ENCODE peak calls at places on chromosomes 11 and 22, in four cellular contexts. One of them, this sample, is unnamed.

GRCh38 chr11:57288771-57289579 is 35.8 kb downstream of the TNKS1BP1 start:
- DNase-seq in HuH-7.5: no peak
- DNase-seq in activated T-helper 1 cell treated with anti-CD3 and anti-CD28 coated beads, Interleukin-12 subunit alpha, Interleukin-12 subunit beta, Interleukin-2, Interleukin-4 antibody, amounts not matched to agents 30 ng/mL and 10 ng/mL and 1 ng/mL, durations not matched to agents 14 hours and 24 hours and 36 hours: no peak
- DNase-seq in CD4-positive, alpha-beta T cell: no peak
- DNase-seq in this sample: peak; percentile 38

GRCh38 chr11:114251797-114252327 is 44.3 kb upstream of the NNMT start:
- DNase-seq in activated T-helper 1 cell treated with anti-CD3 and anti-CD28 coated beads, Interleukin-12 subunit alpha, Interleukin-12 subunit beta, Interleukin-2, Interleukin-4 antibody, amounts not matched to agents 30 ng/mL and 10 ng/mL and 1 ng/mL, durations not matched to agents 14 hours and 24 hours and 36 hours: no peak
- DNase-seq in HuH-7.5: no peak
- DNase-seq in CD4-positive, alpha-beta T cell: no peak
- DNase-seq in this sample: no peak

GRCh38 chr11:1341928-1342524 is 32.6 kb upstream of the TOLLIP start:
- DNase-seq in HuH-7.5: no peak
- DNase-seq in activated T-helper 1 cell treated with anti-CD3 and anti-CD28 coated beads, Interleukin-12 subunit alpha, Interleukin-12 subunit beta, Interleukin-2, Interleukin-4 antibody, amounts not matched to agents 30 ng/mL and 10 ng/mL and 1 ng/mL, durations not matched to agents 14 hours and 24 hours and 36 hours: no peak
- DNase-seq in CD4-positive, alpha-beta T cell: no peak
- DNase-seq in this sample: no peak

GRCh38 chr22:41841085-41841712 is 8.3 kb downstream of the SREBF2 start:
- DNase-seq in CD4-positive, alpha-beta T cell: no peak
- DNase-seq in activated T-helper 1 cell treated with anti-CD3 and anti-CD28 coated beads, Interleukin-12 subunit alpha, Interleukin-12 subunit beta, Interleukin-2, Interleukin-4 antibody, amounts not matched to agents 30 ng/mL and 10 ng/mL and 1 ng/mL, durations not matched to agents 14 hours and 24 hours and 36 hours: no peak
- DNase-seq in HuH-7.5: no peak
- DNase-seq in this sample: no peak

GRCh38 chr11:99687320-99687719 is 666.6 kb downstream of the CNTN5 start:
- DNase-seq in activated T-helper 1 cell treated with anti-CD3 and anti-CD28 coated beads, Interleukin-12 subunit alpha, Interleukin-12 subunit beta, Interleukin-2, Interleukin-4 antibody, amounts not matched to agents 30 ng/mL and 10 ng/mL and 1 ng/mL, durations not matched to agents 14 hours and 24 hours and 36 hours: no peak
- DNase-seq in CD4-positive, alpha-beta T cell: no peak
- DNase-seq in HuH-7.5: no peak
- DNase-seq in this sample: no peak

GRCh38 chr11:33588056-33588455 is 112.6 kb downstream of the C11orf91 start:
- DNase-seq in HuH-7.5: no peak
- DNase-seq in activated T-helper 1 cell treated with anti-CD3 and anti-CD28 coated beads, Interleukin-12 subunit alpha, Interleukin-12 subunit beta, Interleukin-2, Interleukin-4 antibody, amounts not matched to agents 30 ng/mL and 10 ng/mL and 1 ng/mL, durations not matched to agents 14 hours and 24 hours and 36 hours: no peak
- DNase-seq in CD4-positive, alpha-beta T cell: no peak
- DNase-seq in this sample: no peak

GRCh38 chr22:22883090-22883727 is 4.4 kb upstream of the IGLL5 start:
- DNase-seq in HuH-7.5: no peak
- DNase-seq in CD4-positive, alpha-beta T cell: no peak
- DNase-seq in activated T-helper 1 cell treated with anti-CD3 and anti-CD28 coated beads, Interleukin-12 subunit alpha, Interleukin-12 subunit beta, Interleukin-2, Interleukin-4 antibody, amounts not matched to agents 30 ng/mL and 10 ng/mL and 1 ng/mL, durations not matched to agents 14 hours and 24 hours and 36 hours: no peak
- DNase-seq in this sample: no peak

GRCh38 chr11:37465221-37465620 is 867.2 kb upstream of the RAG2 start:
- DNase-seq in HuH-7.5: no peak
- DNase-seq in activated T-helper 1 cell treated with anti-CD3 and anti-CD28 coated beads, Interleukin-12 subunit alpha, Interleukin-12 subunit beta, Interleukin-2, Interleukin-4 antibody, amounts not matched to agents 30 ng/mL and 10 ng/mL and 1 ng/mL, durations not matched to agents 14 hours and 24 hours and 36 hours: no peak
- DNase-seq in CD4-positive, alpha-beta T cell: no peak
- DNase-seq in this sample: no peak

GRCh38 chr11:128830836-128831780 is 36.0 kb downstream of the KCNJ1 start:
- DNase-seq in activated T-helper 1 cell treated with anti-CD3 and anti-CD28 coated beads, Interleukin-12 subunit alpha, Interleukin-12 subunit beta, Interleukin-2, Interleukin-4 antibody, amounts not matched to agents 30 ng/mL and 10 ng/mL and 1 ng/mL, durations not matched to agents 14 hours and 24 hours and 36 hours: peak; percentile 75
- DNase-seq in HuH-7.5: peak; percentile 20
- DNase-seq in CD4-positive, alpha-beta T cell: peak; percentile 80
- DNase-seq in this sample: peak; percentile 86

GRCh38 chr22:42353883-42354727 is 78.1 kb downstream of the NFAM1 start:
- DNase-seq in CD4-positive, alpha-beta T cell: no peak
- DNase-seq in HuH-7.5: no peak
- DNase-seq in activated T-helper 1 cell treated with anti-CD3 and anti-CD28 coated beads, Interleukin-12 subunit alpha, Interleukin-12 subunit beta, Interleukin-2, Interleukin-4 antibody, amounts not matched to agents 30 ng/mL and 10 ng/mL and 1 ng/mL, durations not matched to agents 14 hours and 24 hours and 36 hours: no peak
- DNase-seq in this sample: peak; percentile 42

GRCh38 chr11:61026121-61027031 is 54.9 kb downstream of the CD6 start:
- DNase-seq in activated T-helper 1 cell treated with anti-CD3 and anti-CD28 coated beads, Interleukin-12 subunit alpha, Interleukin-12 subunit beta, Interleukin-2, Interleukin-4 antibody, amounts not matched to agents 30 ng/mL and 10 ng/mL and 1 ng/mL, durations not matched to agents 14 hours and 24 hours and 36 hours: peak; percentile 58
- DNase-seq in HuH-7.5: no peak
- DNase-seq in CD4-positive, alpha-beta T cell: peak; percentile 58
- DNase-seq in this sample: no peak

GRCh38 chr11:48123249-48123875 is 93.2 kb upstream of the OR4B1 start:
- DNase-seq in HuH-7.5: no peak
- DNase-seq in CD4-positive, alpha-beta T cell: no peak
- DNase-seq in activated T-helper 1 cell treated with anti-CD3 and anti-CD28 coated beads, Interleukin-12 subunit alpha, Interleukin-12 subunit beta, Interleukin-2, Interleukin-4 antibody, amounts not matched to agents 30 ng/mL and 10 ng/mL and 1 ng/mL, durations not matched to agents 14 hours and 24 hours and 36 hours: no peak
- DNase-seq in this sample: no peak

GRCh38 chr11:12186683-12187082 is 76.3 kb downstream of the MICAL2 start:
- DNase-seq in CD4-positive, alpha-beta T cell: no peak
- DNase-seq in activated T-helper 1 cell treated with anti-CD3 and anti-CD28 coated beads, Interleukin-12 subunit alpha, Interleukin-12 subunit beta, Interleukin-2, Interleukin-4 antibody, amounts not matched to agents 30 ng/mL and 10 ng/mL and 1 ng/mL, durations not matched to agents 14 hours and 24 hours and 36 hours: no peak
- DNase-seq in HuH-7.5: no peak
- DNase-seq in this sample: no peak

GRCh38 chr11:109421981-109422590 is at the start of gene C11orf87:
- DNase-seq in activated T-helper 1 cell treated with anti-CD3 and anti-CD28 coated beads, Interleukin-12 subunit alpha, Interleukin-12 subunit beta, Interleukin-2, Interleukin-4 antibody, amounts not matched to agents 30 ng/mL and 10 ng/mL and 1 ng/mL, durations not matched to agents 14 hours and 24 hours and 36 hours: no peak
- DNase-seq in CD4-positive, alpha-beta T cell: no peak
- DNase-seq in HuH-7.5: no peak
- DNase-seq in this sample: peak; percentile 52

This sample was measured in endothelial cell.